ENCODE peak calls at places on chromosomes 16 and 17, in seven cellular contexts. R is uterus, P is lower lobe of right lung, A is A549, S is heart left ventricle, I is heart right ventricle, V is thoracic aorta. E is an unnamed sample.

GRCh38 chr16:58024673-58025350 is 742 bp upstream of the MMP15 start:
- DNase-seq in R (no peak), P (peak; percentile 83), A (no peak), S (peak; percentile 69), I (peak; percentile 52), V (no peak), E (peak; percentile 25)

GRCh38 chr17:17841620-17842025 is 4.8 kb upstream of the SREBF1 start:
- DNase-seq in R (no peak), P (peak; percentile 86), A (no peak), S (no peak), I (peak; percentile 68), V (no peak), E (no peak)

GRCh38 chr16:22670551-22670970 is 143.4 kb upstream of the HS3ST2 start:
- DNase-seq in R (no peak), P (no peak), A (peak; percentile 60), S (no peak), I (no peak), V (no peak), E (peak; percentile 55)

GRCh38 chr17:21243516-21244303 is 9.5 kb downstream of the NATD1 start:
- DNase-seq in R (no peak), P (no peak), A (no peak), S (no peak), I (no peak), V (no peak), E (no peak)

GRCh38 chr16:3113765-3114479 is 1.5 kb downstream of the ZNF205 start:
- DNase-seq in R (no peak), P (no peak), A (no peak), S (no peak), I (no peak), V (no peak), E (no peak)

GRCh38 chr17:62855136-62855535 is 47.0 kb upstream of the MARCHF10 start:
- DNase-seq in R (no peak), P (no peak), A (no peak), S (no peak), I (no peak), V (no peak), E (no peak)

GRCh38 chr16:66324785-66325184 is 41.7 kb upstream of the CDH5 start:
- DNase-seq in R (no peak), P (no peak), A (peak; percentile 64), S (no peak), I (no peak), V (no peak), E (peak; percentile 48)

GRCh38 chr17:42266918-42267766 is 9.0 kb downstream of the STAT5B start:
- DNase-seq in R (no peak), P (no peak), A (peak; percentile 79), S (no peak), I (no peak), V (no peak), E (no peak)

GRCh38 chr16:81831722-81832126 is 52.6 kb downstream of the PLCG2 start:
- DNase-seq in R (peak; percentile 20), P (peak; percentile 89), A (no peak), S (peak; percentile 77), I (peak; percentile 37), V (no peak), E (peak; percentile 18)

GRCh38 chr16:26765087-26765486 is 301.6 kb upstream of the C16orf82 start:
- DNase-seq in R (no peak), P (no peak), A (peak; percentile 19), S (no peak), I (no peak), V (no peak), E (no peak)

GRCh38 chr16:14194706-14195105 is 123.6 kb downstream of the MRTFB start:
- DNase-seq in R (no peak), P (no peak), A (no peak), S (no peak), I (no peak), V (no peak), E (no peak)

GRCh38 chr17:40443196-40443987 is at the start of gene IGFBP4:
- DNase-seq in R (peak; percentile 88), P (peak; percentile 89), A (peak; percentile 88), S (peak; percentile 92), I (peak; percentile 86), V (no peak), E (peak; percentile 86)

GRCh38 chr17:40445769-40446468 is 2.7 kb downstream of the IGFBP4 start:
- DNase-seq in R (no peak), P (no peak), A (peak; percentile 78), S (no peak), I (no peak), V (no peak), E (no peak)

GRCh38 chr17:40440166-40440565 is 3.1 kb upstream of the IGFBP4 start:
- DNase-seq in R (no peak), P (no peak), A (no peak), S (no peak), I (no peak), V (no peak), E (no peak)

GRCh38 chr17:40443988-40444899 is 994 bp downstream of the IGFBP4 start:
- DNase-seq in R (no peak), P (no peak), A (no peak), S (peak; percentile 55), I (no peak), V (no peak), E (no peak)

GRCh38 chr17:40442392-40443195 is 656 bp upstream of the IGFBP4 start:
- DNase-seq in R (peak; percentile 66), P (no peak), A (peak; percentile 82), S (peak; percentile 85), I (peak; percentile 68), V (no peak), E (no peak)
- TF ChIP-seq CTCF in R (no peak), P (no peak), A (no peak), S (no peak), I (no peak), V (no peak), E (no peak)

DNA sequence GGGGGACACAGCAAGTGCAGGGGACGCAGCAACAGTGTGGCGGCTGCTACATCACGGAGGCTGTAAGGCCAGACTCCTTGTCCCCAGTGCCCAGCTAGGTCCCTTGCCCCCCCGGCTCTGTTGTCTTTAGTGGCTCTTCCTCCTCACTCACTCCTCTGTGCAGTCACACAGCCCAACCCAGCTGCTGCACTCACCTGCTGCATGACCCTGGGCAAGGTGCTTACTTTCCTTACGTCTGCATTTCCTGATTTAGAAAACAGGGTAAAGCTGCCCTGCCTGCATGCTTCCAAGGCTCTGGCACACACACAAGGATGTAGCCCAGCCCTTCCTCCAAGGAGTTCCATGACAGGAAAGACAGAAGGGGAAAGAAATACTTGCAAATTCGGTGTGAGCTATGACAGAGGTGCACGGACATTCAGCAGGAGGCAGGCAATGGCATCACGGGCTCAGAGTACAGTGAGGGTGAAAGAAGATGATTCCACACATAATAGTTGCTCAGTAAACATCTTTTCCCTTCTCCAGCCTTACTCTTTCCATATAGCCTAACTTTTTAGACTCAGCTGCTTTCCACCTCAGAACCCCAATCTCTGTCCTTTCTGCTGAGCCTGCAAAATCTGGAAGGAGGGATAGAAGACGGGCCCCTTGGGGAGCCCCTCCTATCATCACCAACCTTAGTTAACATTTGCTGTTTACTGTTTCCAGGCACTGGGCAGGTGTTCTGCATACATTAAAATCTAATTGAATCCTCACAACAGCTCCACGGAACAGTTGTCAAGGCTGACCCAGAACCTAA is 150.9 kb downstream of the MRM1 start:
- DNase-seq in R (no peak), P (peak; percentile 24), A (no peak), S (no peak), I (no peak), V (no peak), E (no peak)
- H3K4me1 ChIP-seq in R (no peaks in the 10 kb centered on the region), P (no peaks in the 10 kb centered on the region), A (no peaks in the 10 kb centered on the region), S (no peaks in the 10 kb centered on the region), I (no peaks in the 10 kb centered on the region), V (no peaks in the 10 kb centered on the region), E (no peaks in the 10 kb centered on the region)

GRCh38 chr17:27457405-27457730 is 1.1 kb downstream of the KSR1 start:
- DNase-seq in R (no peak), P (no peak), A (no peak), S (no peak), I (no peak), V (no peak), E (no peak)

GRCh38 chr17:27458524-27458908 is 2.3 kb downstream of the KSR1 start:
- DNase-seq in R (no peak), P (no peak), A (no peak), S (no peak), I (no peak), V (no peak), E (no peak)

GRCh38 chr17:27459433-27459832 is 3.2 kb downstream of the KSR1 start:
- DNase-seq in R (no peak), P (no peak), A (no peak), S (no peak), I (no peak), V (no peak), E (no peak)

GRCh38 chr17:27456681-27457404 is 595 bp downstream of the KSR1 start:
- DNase-seq in R (peak; percentile 38), P (no peak), A (no peak), S (peak; percentile 65), I (peak; percentile 30), V (no peak), E (no peak)

DNA sequence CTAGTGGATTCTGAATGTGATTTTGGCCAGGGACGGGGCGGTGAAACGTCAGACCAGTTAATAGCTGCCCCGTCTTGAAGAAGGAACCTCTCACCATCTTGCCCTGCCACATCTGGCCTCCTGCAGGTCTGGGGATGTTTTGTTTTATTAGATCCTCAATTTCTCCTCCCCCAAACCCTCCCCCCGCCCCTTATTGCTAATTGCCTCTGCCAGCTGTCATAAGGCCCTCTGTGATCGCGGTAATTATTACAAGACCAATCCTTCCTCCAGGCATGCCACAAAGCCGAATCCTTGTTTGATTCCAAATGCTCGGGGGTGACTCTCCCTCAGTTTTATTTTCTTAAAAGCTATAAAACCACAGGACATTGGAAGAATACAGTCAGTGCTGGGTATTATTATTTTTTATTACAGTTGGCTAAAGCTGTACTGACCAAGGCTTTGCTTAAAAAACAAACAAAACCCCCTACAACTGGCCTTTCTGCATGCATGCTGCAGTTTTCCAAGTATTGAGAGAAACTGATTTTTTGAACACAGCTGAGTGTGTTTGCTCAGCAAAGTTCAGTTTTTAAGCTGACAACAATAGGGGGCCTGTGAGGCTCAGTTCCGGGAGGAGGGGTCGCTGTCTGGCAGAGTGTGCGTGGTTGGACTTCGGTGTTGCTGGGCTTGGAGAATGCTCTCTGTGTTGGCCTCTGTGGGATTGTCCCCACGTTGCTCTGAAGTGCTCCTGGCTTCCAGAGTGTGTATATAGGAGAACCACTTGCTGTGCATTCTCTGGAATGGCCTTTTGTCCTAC is 1.7 kb downstream of the KSR1 start:
- DNase-seq in R (no peak), P (no peak), A (peak; percentile 44), S (no peak), I (no peak), V (no peak), E (peak; percentile 28)
- TF ChIP-seq CTCF in R (no peak), P (no peak), A (no peak), S (no peak), I (no peak), V (no peak), E (no peak)

DNA sequence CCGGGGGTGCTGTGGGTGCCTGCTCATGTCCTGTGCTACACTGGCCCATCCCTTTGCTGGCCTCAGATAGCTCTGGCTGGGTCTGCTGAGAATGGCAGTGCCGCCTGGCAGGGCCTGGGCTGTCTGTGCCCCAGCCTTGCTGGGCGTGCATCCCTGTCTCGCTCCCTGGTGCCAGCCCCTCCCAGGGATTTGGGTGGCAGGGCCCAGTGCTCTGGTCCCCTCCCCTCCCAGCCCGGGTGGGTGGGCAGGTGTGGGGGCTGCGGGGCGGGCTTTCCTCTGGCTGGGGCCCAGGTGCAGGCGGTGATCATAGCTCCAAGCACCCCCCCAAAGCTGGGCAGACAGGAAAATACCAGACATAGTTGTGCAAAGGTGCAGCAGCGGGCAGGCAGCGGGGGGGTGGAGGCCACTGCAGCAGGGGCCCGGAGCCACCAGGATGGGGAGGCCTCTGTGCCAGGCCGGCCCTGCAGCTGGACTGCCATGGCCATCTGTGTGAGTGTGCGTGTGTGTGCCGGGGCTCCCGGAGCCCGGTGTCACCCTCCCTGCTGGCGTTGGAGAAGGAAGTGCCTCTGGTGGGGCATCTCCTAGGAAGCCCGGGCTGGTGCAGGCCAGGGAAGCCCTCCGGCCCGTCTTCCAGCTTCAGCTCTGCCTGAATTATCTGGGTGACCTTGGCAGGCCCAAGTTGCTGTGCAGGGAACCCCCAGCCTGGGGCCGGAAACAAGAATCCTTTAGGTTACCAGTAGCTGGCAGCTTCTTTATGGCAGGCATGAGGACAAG is 7.4 kb downstream of the GLIS2 start:
- DNase-seq in R (no peak), P (peak; percentile 71), A (no peak), S (no peak), I (no peak), V (no peak), E (no peak)
- H3K4me1 ChIP-seq in R (peaks cover 52% of the 10 kb centered on the region), P (peaks cover 94% of the 10 kb centered on the region), A (peaks cover 90% of the 10 kb centered on the region), S (peaks cover 92% of the 10 kb centered on the region), I (peaks cover 93% of the 10 kb centered on the region), V (peaks cover 64% of the 10 kb centered on the region), E (peaks cover 45% of the 10 kb centered on the region)